ENCODE peak calls at places on chromosomes 16 and 17, in five cellular contexts. Y, Q, K, G and V are unnamed samples.

GRCh38 chr17:83125515-83126274 is 46.3 kb downstream of the METRNL start:
- DNase-seq in Y (peak; percentile 95), Q (no peak), K (no peak), G (no peak), V (peak; percentile 59)

GRCh38 chr16:66569131-66569530 is 2.9 kb downstream of the CMTM1 start:
- DNase-seq in Y (no peak), Q (peak; percentile 50), K (peak; percentile 76), G (no peak), V (no peak)

GRCh38 chr16:9316008-9316407 is 224.6 kb downstream of the HAPSTR1 start:
- DNase-seq in Y (no peak), Q (no peak), K (no peak), G (no peak), V (no peak)

GRCh38 chr17:43409131-43409530 is 10.3 kb downstream of the ARL4D start:
- DNase-seq in Y (no peak), Q (no peak), K (no peak), G (no peak), V (no peak)

GRCh38 chr16:74083582-74083981 is 213.0 kb upstream of the PSMD7 start:
- DNase-seq in Y (no peak), Q (no peak), K (no peak), G (no peak), V (no peak)

GRCh38 chr17:38687291-38687690 is 12.5 kb upstream of the EPOP start:
- DNase-seq in Y (no peak), Q (peak; percentile 35), K (peak; percentile 47), G (no peak), V (no peak)

GRCh38 chr17:82356028-82356427 is 3.0 kb upstream of the TEX19 start:
- DNase-seq in Y (no peak), Q (no peak), K (peak; percentile 52), G (no peak), V (no peak)

GRCh38 chr17:78974635-78975591 is 4.8 kb downstream of the LGALS3BP start:
- DNase-seq in Y (peak; percentile 96), Q (peak; percentile 86), K (peak; percentile 89), G (no peak), V (no peak)

GRCh38 chr17:75637561-75637960 is 4.3 kb downstream of the SMIM5 start:
- DNase-seq in Y (no peak), Q (no peak), K (no peak), G (no peak), V (no peak)

GRCh38 chr16:54657058-54657708 is 273.5 kb upstream of the IRX5 start:
- DNase-seq in Y (no peak), Q (peak; percentile 10), K (peak; percentile 84), G (no peak), V (no peak)

GRCh38 chr17:82236142-82236971 is 7.5 kb downstream of the SLC16A3 start:
- DNase-seq in Y (peak; percentile 94), Q (no peak), K (no peak), G (peak; percentile 68), V (peak; percentile 74)

GRCh38 chr16:62038225-62038624 is 2.0 kb upstream of the CDH8 start:
- DNase-seq in Y (no peak), Q (no peak), K (no peak), G (no peak), V (no peak)

GRCh38 chr17:74678541-74678940 is 34.2 kb downstream of the CD300LF start:
- DNase-seq in Y (peak; percentile 43), Q (no peak), K (no peak), G (no peak), V (no peak)

GRCh38 chr16:19746561-19746960 is 28.5 kb downstream of the IQCK start:
- DNase-seq in Y (peak; percentile 45), Q (no peak), K (no peak), G (peak; percentile 12), V (no peak)

GRCh38 chr16:75252049-75252864 is 833 bp upstream of the BCAR1 start:
- DNase-seq in Y (no peak), Q (no peak), K (no peak), G (no peak), V (no peak)

GRCh38 chr17:44766409-44767038 is 7.7 kb downstream of the ADAM11 start:
- DNase-seq in Y (no peak), Q (no peak), K (no peak), G (no peak), V (no peak)

GRCh38 chr17:66934040-66934439 is 30.5 kb upstream of the CACNG4 start:
- DNase-seq in Y (no peak), Q (no peak), K (no peak), G (no peak), V (no peak)

GRCh38 chr16:21097151-21097550 is 53.5 kb downstream of the DNAH3 start:
- DNase-seq in Y (peak; percentile 7), Q (peak; percentile 58), K (peak; percentile 32), G (no peak), V (no peak)

GRCh38 chr17:50047488-50048126 is 8.3 kb upstream of the ITGA3 start:
- DNase-seq in Y (no peak), Q (peak; percentile 66), K (peak; percentile 59), G (no peak), V (peak; percentile 52)

GRCh38 chr16:58331024-58331707 is 36.3 kb upstream of the PRSS54 start:
- DNase-seq in Y (no peak), Q (no peak), K (no peak), G (peak; percentile 18), V (no peak)

GRCh38 chr16:4529085-4530060 is 9.2 kb downstream of the CDIP1 start:
- DNase-seq in Y (no peak), Q (peak; percentile 7), K (peak; percentile 31), G (no peak), V (peak; percentile 54)

GRCh38 chr17:32928527-32929287 is 754 bp downstream of the TMEM98 start:
- DNase-seq in Y (peak; percentile 28), Q (no peak), K (peak; percentile 37), G (no peak), V (no peak)

GRCh38 chr17:75130632-75131277 is 787 bp downstream of the NT5C start:
- DNase-seq in Y (peak; percentile 90), Q (peak; percentile 31), K (peak; percentile 49), G (peak; percentile 47), V (peak; percentile 68)

GRCh38 chr17:40122944-40123810 is 1.4 kb downstream of the MSL1 start:
- DNase-seq in Y (no peak), Q (no peak), K (peak; percentile 55), G (peak; percentile 53), V (peak; percentile 62)
- TF ChIP-seq CTCF in Y (no peak), Q (no peak), K (no peak), G (peak; percentile 35), V (no peak)

DNA sequence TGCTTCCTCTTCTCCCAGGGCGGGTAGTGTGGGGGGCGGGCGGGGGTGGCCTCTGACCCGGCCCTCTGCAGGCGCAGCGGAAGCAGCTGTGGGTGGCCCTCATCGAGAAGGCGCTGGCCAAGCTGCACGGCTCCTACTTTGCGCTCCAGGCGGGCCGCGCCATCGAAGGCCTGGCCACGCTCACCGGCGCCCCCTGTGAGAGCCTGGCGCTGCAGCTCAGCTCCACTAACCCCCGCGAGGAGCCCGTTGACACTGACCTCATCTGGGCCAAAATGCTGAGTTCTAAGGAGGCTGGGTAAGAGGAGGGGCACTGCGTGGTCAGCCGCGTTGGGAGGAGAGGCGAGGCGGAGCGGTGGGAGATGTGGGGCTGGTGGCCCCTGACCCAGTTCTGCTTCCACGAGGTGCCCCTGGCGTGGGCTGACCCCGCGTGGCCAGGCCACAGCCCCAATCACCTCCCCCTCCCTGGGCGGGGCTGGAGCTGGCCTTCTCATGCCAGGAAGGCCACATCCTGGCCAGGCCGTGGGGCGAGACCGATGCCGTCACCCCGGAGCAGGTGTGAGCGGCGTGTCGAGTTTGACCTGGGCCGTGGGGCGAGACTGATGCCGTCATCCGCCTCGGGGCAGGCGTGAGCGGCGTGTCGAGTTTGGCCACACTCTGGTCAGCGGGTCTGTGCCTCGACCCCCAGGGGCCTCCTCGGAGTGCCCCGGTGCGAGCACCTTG is 10.5 kb upstream of the PRR35 start:
- DNase-seq in Y (no peak), Q (no peak), K (no peak), G (no peak), V (no peak)
- TF ChIP-seq CTCF in Y (no peak), Q (peak; percentile 38), K (no peak), G (no peak), V (no peak)

DNA sequence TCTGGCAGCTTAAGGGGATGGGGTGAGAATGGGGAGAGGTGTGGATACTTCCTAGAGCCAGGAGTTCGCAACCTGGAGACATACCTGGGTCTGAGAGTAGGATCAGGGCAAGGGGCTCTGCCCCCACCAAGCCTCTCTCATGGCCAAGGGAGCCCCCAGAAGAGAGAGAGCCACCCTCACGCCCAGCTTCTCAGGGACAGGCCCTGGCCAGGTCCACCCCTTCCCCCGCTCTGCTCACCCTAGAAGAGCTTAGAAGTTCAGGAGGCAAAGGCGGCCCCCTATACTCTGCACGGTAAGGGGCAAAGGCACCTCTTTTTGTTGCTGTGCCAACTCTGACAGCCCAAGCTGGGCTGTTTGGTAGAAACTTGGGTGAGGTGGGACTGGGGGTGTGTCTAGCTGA is 69.3 kb upstream of the TMEM97 start:
- DNase-seq in Y (no peak), Q (no peak), K (no peak), G (no peak), V (no peak)
- TF ChIP-seq CTCF in Y (no peak), Q (no peak), K (no peak), G (no peak), V (no peak)

GRCh38 chr17:51325471-51325870 is 65.1 kb downstream of the UTP18 start:
- DNase-seq in Y (no peak), Q (no peak), K (no peak), G (no peak), V (no peak)

GRCh38 chr17:51319186-51319585 is 58.8 kb downstream of the UTP18 start:
- DNase-seq in Y (no peak), Q (no peak), K (no peak), G (no peak), V (no peak)

GRCh38 chr17:51322390-51323029 is 62.2 kb downstream of the UTP18 start:
- DNase-seq in Y (no peak), Q (peak; percentile 43), K (peak; percentile 27), G (no peak), V (no peak)
- TF ChIP-seq CTCF in Y (no peak), Q (peak; percentile 55), K (peak; percentile 34), G (peak; percentile 51), V (peak; percentile 62)

DNA sequence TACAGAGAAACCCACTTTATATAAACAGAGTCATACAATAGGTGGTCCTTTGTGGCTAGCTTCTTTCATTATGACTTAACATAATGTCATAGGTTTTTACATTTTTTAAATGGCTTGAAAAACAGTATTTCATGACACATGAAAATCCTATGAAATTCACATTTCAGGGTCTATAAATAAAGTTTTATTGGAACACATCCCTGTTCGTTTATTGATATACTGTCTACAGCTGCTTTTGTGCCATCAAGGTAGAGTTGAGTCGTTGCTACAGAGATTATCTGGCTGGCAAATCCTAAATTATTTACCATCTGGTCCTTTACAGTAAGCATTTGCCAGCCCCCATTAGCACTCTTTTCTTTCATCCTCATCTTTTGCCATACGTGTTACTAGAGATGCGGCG is 2.3 kb downstream of the VPS4A start:
- DNase-seq in Y (no peak), Q (no peak), K (no peak), G (no peak), V (no peak)
- TF ChIP-seq CTCF in Y (no peak), Q (no peak), K (no peak), G (no peak), V (no peak)